ENCODE peak calls at places on chromosomes 13 and 19, in four cellular contexts. S, R, D and V are unnamed samples.
A peak's percentile ranks its signal among the peaks of the same experiment; 100 is the strongest.

GRCh38 chr13:91308299-91308698 is 39.2 kb upstream of the MIR17HG start:
- DNase-seq in S (no peak), D (no peak), R (no peak), V (no peak)

GRCh38 chr19:15466851-15467733 is 2.7 kb upstream of the RASAL3 start:
- DNase-seq in D (no peak), R (no peak), S (peak; percentile 43), V (peak; percentile 55)

GRCh38 chr19:18776288-18776594 is 14.9 kb downstream of the COMP start:
- DNase-seq in R (peak; percentile 52), D (no peak), S (peak; percentile 72), V (no peak)

GRCh38 chr13:62879071-62879470 is 1463.4 kb upstream of the PCDH20 start:
- DNase-seq in S (peak; percentile 77), D (no peak), R (no peak), V (no peak)

GRCh38 chr19:9917322-9917721 is 19.0 kb downstream of the OLFM2 start:
- DNase-seq in R (peak; percentile 90), S (peak; percentile 60), D (peak; percentile 51), V (peak; percentile 80)

GRCh38 chr19:17841810-17842662 is 5.7 kb downstream of the JAK3 start:
- DNase-seq in D (no peak), R (peak; percentile 100), S (peak; percentile 63), V (peak; percentile 95)

GRCh38 chr19:53916004-53916403 is 6.9 kb downstream of the CACNG7 start:
- DNase-seq in S (no peak), D (no peak), R (no peak), V (no peak)

GRCh38 chr19:44792286-44792685 is 14.6 kb downstream of the CBLC start:
- DNase-seq in R (no peak), S (no peak), D (no peak), V (no peak)

GRCh38 chr19:34085336-34085735 is 87.0 kb upstream of the LSM14A start:
- DNase-seq in D (no peak), S (no peak), R (no peak), V (no peak)

GRCh38 chr19:15812059-15812722 is 3.3 kb downstream of the OR10H1 start:
- DNase-seq in S (no peak), R (no peak), D (no peak), V (no peak)

GRCh38 chr19:53511933-53512374 is 26.0 kb upstream of the ZNF331 start:
- DNase-seq in S (peak; percentile 65), R (peak; percentile 62), D (peak; percentile 71), V (no peak)

GRCh38 chr13:45333973-45334922 is 6.7 kb downstream of the TPT1 start:
- DNase-seq in D (no peak), S (peak; percentile 62), R (no peak), V (no peak)

GRCh38 chr13:30551194-30551593 is 66.5 kb upstream of the USPL1 start:
- DNase-seq in D (peak; percentile 29), R (peak; percentile 14), S (peak; percentile 43), V (no peak)

GRCh38 chr19:20616071-20616470 is 45.3 kb downstream of the ZNF626 start:
- DNase-seq in S (no peak), R (no peak), D (no peak), V (no peak)

GRCh38 chr19:20611866-20612265 is 46.3 kb upstream of the ZNF737 start:
- DNase-seq in D (no peak), S (no peak), R (no peak), V (no peak)

GRCh38 chr19:20607943-20608342 is 42.4 kb upstream of the ZNF737 start:
- DNase-seq in D (no peak), R (no peak), S (no peak), V (no peak)

GRCh38 chr19:20612711-20613316 is 47.2 kb upstream of the ZNF737 start:
- DNase-seq in D (no peak), R (no peak), S (no peak), V (no peak)
- TF ChIP-seq RFX5 in D (no peak), R (no peak), S (no peak), V (no peak)

GRCh38 chr19:5823579-5824281 is 15.8 kb downstream of the FUT6 start:
- DNase-seq in R (peak; percentile 62), D (no peak), S (no peak), V (peak; percentile 66)
- TF ChIP-seq MAZ in R (peak; percentile 21), D (peak; percentile 33), S (no peak), V (no peak)

GRCh38 chr13:42807866-42808265 is 26.5 kb downstream of the FAM216B start:
- DNase-seq in R (no peak), S (peak; percentile 76), D (peak; percentile 1), V (peak; percentile 10)

GRCh38 chr13:42804244-42804868 is 23.0 kb downstream of the FAM216B start:
- DNase-seq in R (no peak), S (no peak), D (no peak), V (no peak)

GRCh38 chr13:42807236-42807635 is 25.9 kb downstream of the FAM216B start:
- DNase-seq in D (no peak), S (peak; percentile 20), R (no peak), V (no peak)

GRCh38 chr13:42812311-42812710 is 30.9 kb downstream of the FAM216B start:
- DNase-seq in R (no peak), D (no peak), S (no peak), V (no peak)

GRCh38 chr13:42808572-42808971 is 27.2 kb downstream of the FAM216B start:
- DNase-seq in R (no peak), D (no peak), S (peak; percentile 56), V (no peak)
- TF ChIP-seq RFX5 in R (no peak), D (no peak), S (no peak), V (no peak)

GRCh38 chr13:26200811-26201210 is 21.3 kb downstream of the RNF6 start:
- DNase-seq in R (no peak), D (no peak), S (no peak), V (no peak)
- TF ChIP-seq MAZ in R (no peak), D (no peak), S (no peak), V (no peak)